ENCODE peak calls at places on chromosomes 1 and 21, in seven cellular contexts. V is DMS153; I is IMR-90; X is nephron progenitor cell; S is activated CD4-positive, alpha-beta T cell treated with anti-CD3 and anti-CD28 coated beads, Interleukin-2, amount 50 U/mL, for 24 hours; L is COLO829; P is NCI-H1417. U is an unnamed sample.

GRCh38 chr1:18463984-18464664 is 16.6 kb upstream of the KLHDC7A start:
- DNase-seq in V (peak; percentile 52), I (no peak), X (no peak), S (no peak), L (no peak), P (no peak), U (no peak)

GRCh38 chr1:42144336-42145189 is 8.6 kb upstream of the GUCA2B start:
- DNase-seq in V (no peak), I (no peak), X (no peak), S (no peak), L (no peak), P (no peak), U (no peak)

GRCh38 chr1:235758931-235759330 is 107.8 kb downstream of the LYST start:
- DNase-seq in V (no peak), I (no peak), X (no peak), S (no peak), L (no peak), P (no peak), U (no peak)

GRCh38 chr1:169928438-169929209 is 34.9 kb upstream of the SCYL3 start:
- DNase-seq in V (peak; percentile 39), I (peak; percentile 72), X (no peak), S (no peak), L (peak; percentile 36), P (peak; percentile 9), U (peak; percentile 66)

GRCh38 chr1:65108025-65108692 is 39.8 kb upstream of the AK4 start:
- DNase-seq in V (peak; percentile 90), I (no peak), X (no peak), S (no peak), L (no peak), P (peak; percentile 60), U (no peak)

GRCh38 chr1:48776400-48777218 is at the start of gene BEND5:
- DNase-seq in V (peak; percentile 46), I (peak; percentile 23), X (peak; percentile 78), S (peak; percentile 13), L (no peak), P (peak; percentile 87), U (no peak)

GRCh38 chr1:5768014-5768413 is 224.2 kb downstream of the NPHP4 start:
- DNase-seq in V (no peak), I (no peak), X (no peak), S (no peak), L (no peak), P (no peak), U (no peak)

GRCh38 chr1:98723574-98723973 is 62.1 kb downstream of the SNX7 start:
- DNase-seq in V (no peak), I (no peak), X (peak; percentile 3), S (no peak), L (no peak), P (no peak), U (no peak)

GRCh38 chr1:180691322-180691721 is 59.5 kb downstream of the XPR1 start:
- DNase-seq in V (no peak), I (peak; percentile 43), X (no peak), S (no peak), L (no peak), P (no peak), U (no peak)

GRCh38 chr1:8987881-8988617 is 38.2 kb downstream of the SLC2A7 start:
- DNase-seq in V (no peak), I (peak; percentile 32), X (peak; percentile 80), S (peak; percentile 56), L (peak; percentile 22), P (peak; percentile 10), U (peak; percentile 11)

GRCh38 chr1:19317126-19317910 is 5.2 kb downstream of the SLC66A1 start:
- DNase-seq in V (no peak), I (no peak), X (no peak), S (no peak), L (no peak), P (no peak), U (no peak)

GRCh38 chr1:57061369-57061768 is 95.6 kb upstream of the C8B start:
- DNase-seq in V (peak; percentile 58), I (peak; percentile 10), X (no peak), S (no peak), L (no peak), P (no peak), U (peak; percentile 65)

GRCh38 chr1:119276558-119276957 is 92.0 kb upstream of the HAO2 start:
- DNase-seq in V (peak; percentile 35), I (no peak), X (no peak), S (no peak), L (no peak), P (peak; percentile 54), U (no peak)

GRCh38 chr1:45721207-45721606 is 29.2 kb downstream of the IPP start:
- DNase-seq in V (no peak), I (peak; percentile 61), X (no peak), S (no peak), L (no peak), P (no peak), U (peak; percentile 60)

GRCh38 chr1:111948209-111949131 is 41.0 kb downstream of the KCND3 start:
- DNase-seq in V (peak; percentile 37), I (no peak), X (peak; percentile 17), S (no peak), L (peak; percentile 8), P (peak; percentile 40), U (peak; percentile 12)

GRCh38 chr1:201917362-201918033 is 28.8 kb downstream of the SHISA4 start:
- DNase-seq in V (no peak), I (peak; percentile 94), X (no peak), S (no peak), L (no peak), P (no peak), U (peak; percentile 86)

GRCh38 chr1:93177991-93178390 is 2.2 kb downstream of the TMED5 start:
- DNase-seq in V (no peak), I (peak; percentile 44), X (no peak), S (no peak), L (peak; percentile 4), P (no peak), U (peak; percentile 4)

GRCh38 chr21:19245188-19245580 is 841.6 kb upstream of the TMPRSS15 start:
- DNase-seq in V (no peak), I (no peak), X (no peak), S (no peak), L (no peak), P (no peak), U (no peak)

GRCh38 chr1:207831517-207832327 is 79.2 kb downstream of the CD34 start:
- DNase-seq in V (no peak), I (peak; percentile 75), X (no peak), S (peak; percentile 62), L (no peak), P (no peak), U (no peak)

GRCh38 chr1:182611787-182612186 is 7.6 kb upstream of the RGS16 start:
- DNase-seq in V (peak; percentile 95), I (no peak), X (no peak), S (no peak), L (no peak), P (peak; percentile 97), U (no peak)

GRCh38 chr21:41045534-41046268 is 122.3 kb upstream of the BACE2 start:
- DNase-seq in V (peak; percentile 88), I (no peak), X (peak; percentile 62), S (no peak), L (no peak), P (peak; percentile 84), U (no peak)

GRCh38 chr1:67889940-67890567 is 56.8 kb upstream of the GNG12 start:
- DNase-seq in V (peak; percentile 13), I (peak; percentile 93), X (no peak), S (no peak), L (peak; percentile 73), P (no peak), U (peak; percentile 79)

GRCh38 chr1:1287288-1288110 is 7.3 kb downstream of the SCNN1D start:
- DNase-seq in V (no peak), I (no peak), X (no peak), S (no peak), L (no peak), P (peak; percentile 39), U (no peak)

GRCh38 chr1:15899266-15899665 is 51.8 kb downstream of the SPEN start:
- DNase-seq in V (no peak), I (no peak), X (no peak), S (no peak), L (no peak), P (no peak), U (no peak)

GRCh38 chr1:109791495-109792040 is 27.8 kb upstream of the EPS8L3 start:
- DNase-seq in V (no peak), I (no peak), X (no peak), S (no peak), L (no peak), P (no peak), U (no peak)

GRCh38 chr1:37865348-37866119 is 6.1 kb upstream of the MTF1 start:
- DNase-seq in V (no peak), I (peak; percentile 34), X (no peak), S (peak; percentile 37), L (no peak), P (no peak), U (peak; percentile 16)

GRCh38 chr1:91804546-91805023 is 81.4 kb downstream of the TGFBR3 start:
- DNase-seq in V (peak; percentile 19), I (no peak), X (no peak), S (peak; percentile 79), L (no peak), P (no peak), U (no peak)

GRCh38 chr1:43563779-43564616 is 33.3 kb downstream of the PTPRF start:
- DNase-seq in V (peak; percentile 68), I (no peak), X (peak; percentile 52), S (no peak), L (no peak), P (no peak), U (no peak)

GRCh38 chr1:91885331-91885715 is 628 bp downstream of the TGFBR3 start:
- DNase-seq in V (no peak), I (peak; percentile 12), X (no peak), S (no peak), L (no peak), P (no peak), U (no peak)

GRCh38 chr1:28091043-28091781 is 2.8 kb upstream of the EYA3 start:
- DNase-seq in V (peak; percentile 55), I (peak; percentile 72), X (peak; percentile 74), S (peak; percentile 83), L (peak; percentile 52), P (peak; percentile 43), U (peak; percentile 67)

GRCh38 chr1:69673301-69673700 is 105.6 kb downstream of the LRRC7 start:
- DNase-seq in V (peak; percentile 60), I (no peak), X (no peak), S (no peak), L (no peak), P (no peak), U (no peak)

U was measured in HFFc6.